ENCODE peak calls at places on chromosomes 2 and 18, in five cellular contexts. L is H1, K is HEK293T, A is HepG2, X is GM12878. R is an unnamed sample.

GRCh38 chr2:203804766-203805484 is 62.6 kb upstream of the CTLA4 start:
- DNase-seq in L (no peak), X (no peak), A (no peak), K (no peak), R (no peak)

GRCh38 chr2:161990741-161991140 is 83.3 kb downstream of the DPP4 start:
- DNase-seq in L (no peak), A (peak; percentile 62), X (no peak), K (no peak), R (no peak)

GRCh38 chr2:40367652-40368051 is 84.2 kb downstream of the SLC8A1 start:
- DNase-seq in A (no peak), X (no peak), K (no peak), L (no peak), R (no peak)

GRCh38 chr2:8882094-8882493 is 44.7 kb upstream of the KIDINS220 start:
- DNase-seq in X (no peak), A (peak; percentile 43), L (peak; percentile 79), K (peak; percentile 19), R (peak; percentile 46)

GRCh38 chr2:240983361-240983995 is 14.9 kb upstream of the SNED1 start:
- DNase-seq in A (no peak), X (no peak), L (peak; percentile 81), K (peak; percentile 72), R (peak; percentile 80)

GRCh38 chr2:150153646-150154307 is 333.7 kb downstream of the RND3 start:
- DNase-seq in K (no peak), X (no peak), A (no peak), L (no peak), R (no peak)

GRCh38 chr2:239223330-239224248 is 177.2 kb downstream of the HDAC4 start:
- DNase-seq in L (no peak), K (no peak), A (peak; percentile 79), X (no peak), R (no peak)

GRCh38 chr18:13597068-13597467 is 129.3 kb downstream of the FAM210A start:
- DNase-seq in A (no peak), L (no peak), X (no peak), K (no peak), R (no peak)

GRCh38 chr2:28282861-28283646 is 109.6 kb upstream of the FOSL2 start:
- DNase-seq in X (no peak), A (no peak), L (no peak), K (no peak), R (no peak)

GRCh38 chr2:145108385-145108784 is 588.5 kb upstream of the ZEB2 start:
- DNase-seq in K (no peak), X (no peak), L (no peak), A (peak; percentile 5), R (no peak)

GRCh38 chr2:17538844-17539554 is 1.5 kb upstream of the VSNL1 start:
- DNase-seq in A (peak; percentile 83), X (no peak), L (peak; percentile 75), K (peak; percentile 63), R (no peak)

GRCh38 chr2:109340381-109340780 is 211.4 kb downstream of the SH3RF3 start:
- DNase-seq in L (peak; percentile 10), K (no peak), A (no peak), X (no peak), R (no peak)

GRCh38 chr2:164599954-164600589 is 21.2 kb downstream of the GRB14 start:
- DNase-seq in K (peak; percentile 62), L (peak; percentile 52), X (no peak), A (peak; percentile 88), R (peak; percentile 62)

GRCh38 chr18:8559612-8560011 is 49.6 kb upstream of the RAB12 start:
- DNase-seq in X (no peak), L (no peak), A (no peak), K (no peak), R (no peak)

GRCh38 chr18:26121476-26121875 is 12.2 kb upstream of the PSMA8 start:
- DNase-seq in X (no peak), L (no peak), K (no peak), A (no peak), R (no peak)
- TF ChIP-seq SUZ12 in X (no peak), L (no peak), K (no peak), A (no peak), R (no peak)

GRCh38 chr18:53416985-53417384 is 807.5 kb downstream of the MBD2 start:
- DNase-seq in K (no peak), L (no peak), A (no peak), X (no peak), R (peak; percentile 13)

GRCh38 chr18:53421869-53422268 is 802.6 kb downstream of the MBD2 start:
- DNase-seq in L (no peak), A (no peak), X (no peak), K (no peak), R (no peak)

GRCh38 chr18:53426656-53427055 is 797.8 kb downstream of the MBD2 start:
- DNase-seq in L (no peak), X (no peak), K (no peak), A (no peak), R (no peak)

GRCh38 chr18:53422896-53423295 is 801.6 kb downstream of the MBD2 start:
- DNase-seq in A (no peak), K (no peak), X (no peak), L (no peak), R (no peak)
- TF ChIP-seq SUZ12 in A (no peak), K (no peak), X (no peak), L (no peak), R (no peak)

DNA sequence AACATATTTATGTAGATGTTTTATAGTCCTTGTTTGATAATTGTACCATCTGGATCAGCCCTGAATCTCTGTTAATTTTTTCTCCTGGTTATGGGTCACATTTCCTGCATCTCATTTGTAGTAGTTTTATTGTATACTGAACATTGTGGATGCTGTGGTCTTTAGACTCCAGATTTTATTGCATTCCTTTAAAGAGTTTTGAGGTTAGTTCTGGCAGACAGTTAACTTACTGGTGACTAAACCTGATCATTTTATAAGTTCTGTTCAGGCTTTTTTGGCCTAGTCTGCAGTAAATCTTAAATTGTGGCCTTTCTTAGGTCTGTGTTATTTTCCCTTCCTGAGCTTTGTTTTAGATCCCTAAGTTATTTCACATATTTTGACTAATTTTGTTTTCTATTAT is 84.3 kb downstream of the FANCL start:
- DNase-seq in L (no peak), X (no peak), K (no peak), A (no peak), R (no peak)
- TF ChIP-seq SUZ12 in L (no peak), X (no peak), K (no peak), A (no peak), R (no peak)

DNA sequence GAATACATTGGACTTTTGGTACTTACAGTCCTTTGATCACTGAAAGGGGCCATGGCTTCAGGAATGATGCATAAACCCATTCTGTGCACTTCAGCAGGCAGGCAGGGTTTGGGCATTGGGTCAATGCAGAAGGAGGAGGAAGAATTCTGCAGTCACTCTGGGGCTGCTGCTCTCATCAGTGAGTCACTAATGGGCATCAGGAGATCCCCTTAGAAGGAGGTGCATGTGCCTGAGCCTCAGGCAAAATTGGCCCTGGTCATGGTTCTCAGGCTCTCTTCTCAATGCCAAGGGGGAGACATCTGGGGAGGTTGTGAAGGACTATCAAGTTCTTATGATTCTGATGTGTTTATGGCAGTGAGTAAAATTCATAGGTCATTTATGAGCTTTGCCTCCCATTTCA is 52.0 kb upstream of the TNP1 start:
- DNase-seq in K (no peak), A (no peak), L (no peak), X (no peak), R (no peak)
- TF ChIP-seq SUZ12 in K (no peak), A (no peak), L (no peak), X (no peak), R (no peak)

DNA sequence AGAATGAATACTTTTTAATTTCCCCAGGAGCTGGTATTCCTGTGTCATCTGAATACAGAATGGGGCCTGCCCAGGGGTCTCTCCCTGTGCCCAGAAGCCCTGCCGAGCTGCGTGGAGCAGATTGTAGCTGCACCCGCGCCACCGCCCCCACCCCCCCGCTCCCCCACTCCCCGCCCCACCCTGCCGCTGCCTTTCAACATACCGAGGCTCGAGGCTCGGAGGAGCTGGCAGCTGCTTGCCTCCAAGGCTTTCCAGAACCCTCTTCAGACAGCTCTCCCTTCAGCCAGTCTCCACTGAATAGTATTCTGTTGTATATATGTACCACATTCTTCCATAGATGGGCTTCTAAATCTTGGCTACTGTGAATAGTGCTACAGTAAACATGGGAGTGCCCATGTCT is 150.7 kb downstream of the TSN start:
- DNase-seq in L (no peak), X (no peak), A (no peak), K (no peak), R (no peak)
- TF ChIP-seq SUZ12 in L (no peak), X (no peak), A (no peak), K (no peak), R (no peak)